ENCODE peak calls at places on chromosomes 4 and X, in six cellular contexts. B is cardiac muscle cell, H is transverse colon, D is spleen, J is PC-9, Q is left ventricle myocardium inferior. C is an unnamed sample. For H3K4me1 and H3K9me3, the result is how much of the 10 kb centered on the place peaks cover.

GRCh38 chr4:74105656-74106275 is 6.8 kb upstream of the CXCL2 start:
- DNase-seq in B (peak), H (no peak), D (no peak), J (no peak), Q (no peak), C (no peak)

GRCh38 chrX:153766871-153767673 is 3.0 kb downstream of the PLXNB3 start:
- DNase-seq in B (no peak), H (peak), D (peak), J (peak), Q (no peak), C (peak)

GRCh38 chrX:8955521-8955920 is 78.4 kb downstream of the FAM9B start:
- DNase-seq in B (peak), H (no peak), D (no peak), J (no peak), Q (no peak), C (no peak)

GRCh38 chrX:53088136-53088974 is 5.6 kb upstream of the KANTR start:
- DNase-seq in B (peak), H (peak), D (peak), J (peak), Q (peak), C (peak)

GRCh38 chr4:74042681-74043080 is 4.2 kb upstream of the CXCL3 start:
- DNase-seq in B (no peak), H (peak), D (no peak), J (no peak), Q (no peak), C (peak)

GRCh38 chrX:48592971-48593370 is 4.3 kb upstream of the WDR13 start:
- DNase-seq in B (peak), H (no peak), D (no peak), J (no peak), Q (no peak), C (no peak)

GRCh38 chr4:6907658-6908191 is 1.9 kb upstream of the TBC1D14 start:
- DNase-seq in B (peak), H (peak), D (peak), J (peak), Q (no peak), C (peak)

GRCh38 chr4:22593933-22594332 is 78.1 kb upstream of the ADGRA3 start:
- DNase-seq in B (no peak), H (no peak), D (no peak), J (no peak), Q (no peak), C (no peak)

GRCh38 chr4:140052050-140052449 is 101.9 kb downstream of the MAML3 start:
- DNase-seq in B (peak), H (peak), D (no peak), J (peak), Q (peak), C (peak)

GRCh38 chr4:10611673-10612072 is 72.9 kb downstream of the CLNK start:
- DNase-seq in B (peak), H (no peak), D (no peak), J (peak), Q (no peak), C (no peak)

GRCh38 chrX:100447563-100448397 is 37.7 kb upstream of the PCDH19 start:
- DNase-seq in B (peak), H (peak), D (no peak), J (peak), Q (peak), C (peak)

GRCh38 chrX:37692918-37693317 is 7.3 kb downstream of the XK start:
- DNase-seq in B (no peak), H (no peak), D (no peak), J (no peak), Q (no peak), C (no peak)

GRCh38 chr4:139735381-139736256 is 70.0 kb downstream of the MGST2 start:
- DNase-seq in B (peak), H (no peak), D (peak), J (no peak), Q (peak), C (peak)

GRCh38 chr4:113773014-113773413 is 11.5 kb upstream of the CAMK2D start:
- DNase-seq in B (no peak), H (no peak), D (no peak), J (no peak), Q (no peak), C (no peak)

GRCh38 chr4:11470709-11471441 is 42.2 kb upstream of the HS3ST1 start:
- DNase-seq in B (no peak), H (no peak), D (no peak), J (peak), Q (no peak), C (no peak)

GRCh38 chr4:127604949-127605709 is 27.6 kb upstream of the INTU start:
- DNase-seq in B (peak), H (no peak), D (no peak), J (no peak), Q (no peak), C (no peak)

GRCh38 chr4:180058731-180059215 is 2184.4 kb upstream of the TENM3 start:
- DNase-seq in B (peak), H (peak), D (peak), J (peak), Q (no peak), C (peak)

GRCh38 chr4:4673070-4673469 is 131.2 kb upstream of the STX18 start:
- DNase-seq in B (peak), H (peak), D (no peak), J (peak), Q (no peak), C (peak)

GRCh38 chr4:184732126-184732525 is 1.8 kb downstream of the CENPU start:
- DNase-seq in B (no peak), H (no peak), D (no peak), J (peak), Q (no peak), C (no peak)

GRCh38 chrX:8820910-8821527 is 19.8 kb upstream of the FAM9A start:
- DNase-seq in B (peak), H (no peak), D (no peak), J (no peak), Q (no peak), C (no peak)

GRCh38 chrX:7574325-7574724 is 268.6 kb upstream of the VCX start:
- DNase-seq in B (no peak), H (no peak), D (no peak), J (no peak), Q (no peak), C (peak)

GRCh38 chr4:152514356-152514755 is 21.5 kb downstream of the FBXW7 start:
- DNase-seq in B (no peak), H (no peak), D (no peak), J (no peak), Q (no peak), C (no peak)

GRCh38 chrX:10569946-10570345 is 50.4 kb downstream of the MID1 start:
- DNase-seq in B (peak), H (no peak), D (no peak), J (no peak), Q (no peak), C (no peak)

GRCh38 chrX:15761564-15762191 is 23.6 kb downstream of the CA5B start:
- DNase-seq in B (peak), H (no peak), D (no peak), J (peak), Q (no peak), C (no peak)

GRCh38 chr4:120829113-120829831 is 93.3 kb downstream of the PRDM5 start:
- DNase-seq in B (peak), H (no peak), D (no peak), J (no peak), Q (no peak), C (no peak)

GRCh38 chr4:163755013-163755412 is 260.5 kb downstream of the TMA16 start:
- DNase-seq in B (no peak), H (no peak), D (no peak), J (no peak), Q (no peak), C (no peak)

GRCh38 chr4:10096201-10096975 is 20.2 kb downstream of the WDR1 start:
- DNase-seq in B (peak), H (peak), D (peak), J (peak), Q (peak), C (peak)

GRCh38 chrX:140524556-140524955 is 19.7 kb upstream of the SOX3 start:
- DNase-seq in B (peak), H (no peak), D (no peak), J (no peak), Q (no peak), C (no peak)

GRCh38 chr4:139875456-139875855 is 209.8 kb downstream of the MGST2 start:
- DNase-seq in B (no peak), H (no peak), D (no peak), J (no peak), Q (no peak), C (no peak)

GRCh38 chr4:8015512-8015911 is 75.9 kb upstream of the AFAP1 start:
- DNase-seq in B (peak), H (no peak), D (no peak), J (no peak), Q (no peak), C (no peak)

GRCh38 chr4:5842456-5842855 is 50.4 kb downstream of the CRMP1 start:
- DNase-seq in B (no peak), H (no peak), D (no peak), J (no peak), Q (no peak), C (no peak)

GRCh38 chr4:39528056-39528465 is 822 bp upstream of the UGDH start:
- DNase-seq in B (peak), H (no peak), D (no peak), J (no peak), Q (no peak), C (no peak)

GRCh38 chrX:119266364-119266995 is 30.4 kb downstream of the PGRMC1 start:
- DNase-seq in B (peak), H (peak), D (no peak), J (peak), Q (no peak), C (no peak)

GRCh38 chrX:13647709-13648212 is 5.2 kb upstream of the TCEANC start:
- DNase-seq in B (peak), H (peak), D (no peak), J (peak), Q (peak), C (peak)

GRCh38 chr4:123824524-123824923 is 427.9 kb downstream of the SPRY1 start:
- DNase-seq in B (no peak), H (no peak), D (no peak), J (no peak), Q (no peak), C (no peak)

GRCh38 chr4:123822353-123822752 is 425.8 kb downstream of the SPRY1 start:
- DNase-seq in B (no peak), H (no peak), D (no peak), J (no peak), Q (no peak), C (no peak)

GRCh38 chr4:123821861-123822260 is 425.3 kb downstream of the SPRY1 start:
- DNase-seq in B (peak), H (no peak), D (no peak), J (no peak), Q (no peak), C (no peak)

GRCh38 chr4:123825596-123826291 is 429.1 kb downstream of the SPRY1 start:
- DNase-seq in B (no peak), H (no peak), D (no peak), J (no peak), Q (no peak), C (no peak)

GRCh38 chr4:123823244-123823643 is 426.6 kb downstream of the SPRY1 start:
- DNase-seq in B (no peak), H (no peak), D (no peak), J (no peak), Q (no peak), C (no peak)
- H3K4me1 ChIP-seq in B (under half), H (under half), D (under half), J (under half), Q (under half), C (under half)

GRCh38 chr4:147233-147632 is 22.9 kb downstream of the ZNF718 start:
- DNase-seq in B (no peak), H (no peak), D (no peak), J (no peak), Q (no peak), C (no peak)
- H3K9me3 ChIP-seq in B (under half), H (half or more), D (half or more), J (under half), Q (half or more), C (half or more)

GRCh38 chr4:25842229-25842840 is 20.5 kb downstream of the SEL1L3 start:
- DNase-seq in B (no peak), H (peak), D (peak), J (no peak), Q (no peak), C (no peak)
- H3K4me1 ChIP-seq in B (under half), H (under half), D (under half), J (under half), Q (under half), C (under half)

GRCh38 chr4:155339588-155339987 is 37.2 kb downstream of the MAP9 start:
- DNase-seq in B (no peak), H (no peak), D (no peak), J (no peak), Q (no peak), C (no peak)
- H3K9me3 ChIP-seq in B (under half), H (under half), D (under half), J (under half), Q (under half), C (under half)

GRCh38 chr4:112514449-112515277 is 1.3 kb downstream of the NEUROG2 start:
- DNase-seq in B (no peak), H (no peak), D (no peak), J (no peak), Q (no peak), C (no peak)
- H3K4me1 ChIP-seq in B (under half), H (under half), D (half or more), J (under half), Q (half or more), C (under half)

GRCh38 chr4:1252928-1253492 is 4.1 kb upstream of the CTBP1 start:
- DNase-seq in B (no peak), H (no peak), D (no peak), J (no peak), Q (no peak), C (no peak)
- H3K9me3 ChIP-seq in B (under half), H (under half), D (under half), J (under half), Q (under half), C (under half)

GRCh38 chr4:41174444-41174843 is 39.9 kb downstream of the APBB2 start:
- DNase-seq in B (peak), H (no peak), D (no peak), J (no peak), Q (no peak), C (no peak)
- H3K4me1 ChIP-seq in B (under half), H (under half), D (under half), J (under half), Q (half or more), C (under half)

GRCh38 chrX:63743596-63743995 is 41.4 kb downstream of the ARHGEF9 start:
- DNase-seq in B (no peak), H (no peak), D (no peak), J (no peak), Q (no peak), C (no peak)

GRCh38 chrX:63746715-63747114 is 38.3 kb downstream of the ARHGEF9 start:
- DNase-seq in B (no peak), H (no peak), D (no peak), J (no peak), Q (no peak), C (no peak)

GRCh38 chrX:63744850-63745249 is 40.2 kb downstream of the ARHGEF9 start:
- DNase-seq in B (no peak), H (no peak), D (no peak), J (no peak), Q (no peak), C (no peak)

GRCh38 chrX:63747331-63747730 is 37.7 kb downstream of the ARHGEF9 start:
- DNase-seq in B (peak), H (no peak), D (no peak), J (no peak), Q (no peak), C (no peak)

GRCh38 chrX:63746278-63746677 is 38.7 kb downstream of the ARHGEF9 start:
- DNase-seq in B (no peak), H (no peak), D (no peak), J (no peak), Q (no peak), C (no peak)
- H3K9me3 ChIP-seq in B (under half), H (under half), D (under half), J (under half), Q (under half), C (under half)

C was measured in mucosa of descending colon.